ENCODE peak calls at places on chromosomes 6 and 20, in four cellular contexts. G is hypothalamus, C is neural crest cell, M is T-helper 1 cell. I is an unnamed sample.

GRCh38 chr6:105680131-105680530 is 277.2 kb upstream of the PREP start:
- DNase-seq in C (no peak), G (no peak), M (no peak), I (no peak)

GRCh38 chr20:37362821-37363220 is 16.9 kb downstream of the SRC start:
- DNase-seq in C (no peak), M (no peak), G (no peak), I (no peak)

GRCh38 chr6:3444276-3445088 is 12.4 kb downstream of the SLC22A23 start:
- DNase-seq in M (no peak), G (no peak), C (no peak), I (no peak)

GRCh38 chr20:17822039-17822438 is 122.3 kb downstream of the BANF2 start:
- DNase-seq in G (no peak), C (no peak), M (no peak), I (no peak)

GRCh38 chr6:38773338-38773737 is 58.2 kb downstream of the DNAH8 start:
- DNase-seq in M (no peak), G (no peak), C (no peak), I (no peak)

GRCh38 chr20:46809961-46810360 is 84.7 kb upstream of the EYA2 start:
- DNase-seq in M (no peak), G (no peak), C (no peak), I (no peak)

GRCh38 chr6:64294034-64294433 is 658.4 kb downstream of the PHF3 start:
- DNase-seq in M (no peak), G (no peak), C (no peak), I (no peak)

GRCh38 chr6:26437550-26437949 is 2.8 kb upstream of the BTN3A3 start:
- DNase-seq in M (no peak), C (no peak), G (no peak), I (no peak)

GRCh38 chr20:17651761-17652388 is 30.2 kb downstream of the RRBP1 start:
- DNase-seq in M (no peak), G (no peak), C (no peak), I (no peak)

GRCh38 chr6:20367716-20368485 is 33.8 kb upstream of the E2F3 start:
- DNase-seq in M (no peak), C (no peak), G (no peak), I (no peak)

I was measured in activated T-helper 2 cell treated with anti-CD3 and anti-CD28 coated beads, Interferon-gamma antibody, Interleukin-2, Interleukin-4, amounts not matched to agents 10 μg/mL and 5 μg/mL and 100 μg/mL, durations not matched to agents 14 hours and 24 hours and 36 hours.